ENCODE peak calls at places on chromosomes 6 and 20, in eight cellular contexts. One of them, this sample, is unnamed.

GRCh38 chr6:69867075-69867911 is 937 bp downstream of the COL19A1 start:
- DNase-seq in uterus: peak; percentile 33
- DNase-seq in pancreas: peak; percentile 42
- DNase-seq in Panc1: no peak
- DNase-seq in heart right ventricle: peak; percentile 47
- DNase-seq in lower lobe of right lung: peak; percentile 72
- DNase-seq in kidney: peak; percentile 85
- DNase-seq in CD8-positive, alpha-beta T cell: peak; percentile 59
- DNase-seq in this sample: peak; percentile 69

GRCh38 chr6:27829453-27830211 is 82.6 kb downstream of the OR2B2 start:
- DNase-seq in uterus: no peak
- DNase-seq in kidney: no peak
- DNase-seq in lower lobe of right lung: no peak
- DNase-seq in Panc1: no peak
- DNase-seq in CD8-positive, alpha-beta T cell: no peak
- DNase-seq in heart right ventricle: no peak
- DNase-seq in pancreas: no peak
- DNase-seq in this sample: no peak

GRCh38 chr20:37096415-37097039 is 730 bp upstream of the RBL1 start:
- DNase-seq in Panc1: no peak
- DNase-seq in uterus: no peak
- DNase-seq in pancreas: no peak
- DNase-seq in heart right ventricle: no peak
- DNase-seq in kidney: no peak
- DNase-seq in lower lobe of right lung: no peak
- DNase-seq in CD8-positive, alpha-beta T cell: no peak
- DNase-seq in this sample: no peak

GRCh38 chr20:431012-431904 is 23.2 kb downstream of the RBCK1 start:
- DNase-seq in Panc1: peak; percentile 58
- DNase-seq in heart right ventricle: peak; percentile 47
- DNase-seq in lower lobe of right lung: no peak
- DNase-seq in CD8-positive, alpha-beta T cell: peak; percentile 18
- DNase-seq in kidney: no peak
- DNase-seq in pancreas: peak; percentile 61
- DNase-seq in uterus: no peak
- DNase-seq in this sample: peak; percentile 40

GRCh38 chr20:50366270-50367103 is 143.7 kb upstream of the PTPN1 start:
- DNase-seq in kidney: peak; percentile 83
- DNase-seq in pancreas: peak; percentile 81
- DNase-seq in lower lobe of right lung: peak; percentile 81
- DNase-seq in CD8-positive, alpha-beta T cell: peak; percentile 24
- DNase-seq in uterus: no peak
- DNase-seq in Panc1: no peak
- DNase-seq in heart right ventricle: peak; percentile 48
- DNase-seq in this sample: peak; percentile 60

GRCh38 chr6:33738153-33738552 is 8.6 kb downstream of the IP6K3 start:
- DNase-seq in kidney: no peak
- DNase-seq in heart right ventricle: no peak
- DNase-seq in lower lobe of right lung: no peak
- DNase-seq in uterus: no peak
- DNase-seq in CD8-positive, alpha-beta T cell: no peak
- DNase-seq in pancreas: no peak
- DNase-seq in Panc1: no peak
- DNase-seq in this sample: no peak

GRCh38 chr20:63877755-63878470 is 12.8 kb downstream of the TPD52L2 start:
- DNase-seq in kidney: no peak
- DNase-seq in pancreas: no peak
- DNase-seq in Panc1: no peak
- DNase-seq in heart right ventricle: no peak
- DNase-seq in CD8-positive, alpha-beta T cell: no peak
- DNase-seq in lower lobe of right lung: no peak
- DNase-seq in uterus: no peak
- DNase-seq in this sample: no peak

GRCh38 chr20:10370091-10370887 is 63.7 kb downstream of the MKKS start:
- DNase-seq in CD8-positive, alpha-beta T cell: no peak
- DNase-seq in pancreas: no peak
- DNase-seq in uterus: no peak
- DNase-seq in kidney: no peak
- DNase-seq in Panc1: no peak
- DNase-seq in heart right ventricle: no peak
- DNase-seq in lower lobe of right lung: no peak
- DNase-seq in this sample: no peak

GRCh38 chr6:128511518-128511917 is 8.9 kb downstream of the PTPRK start:
- DNase-seq in pancreas: no peak
- DNase-seq in Panc1: no peak
- DNase-seq in CD8-positive, alpha-beta T cell: no peak
- DNase-seq in kidney: no peak
- DNase-seq in lower lobe of right lung: no peak
- DNase-seq in heart right ventricle: no peak
- DNase-seq in uterus: no peak
- DNase-seq in this sample: no peak

GRCh38 chr6:99119109-99120031 is 171.6 kb upstream of the FBXL4 start:
- DNase-seq in Panc1: peak; percentile 18
- DNase-seq in CD8-positive, alpha-beta T cell: peak; percentile 21
- DNase-seq in lower lobe of right lung: no peak
- DNase-seq in pancreas: no peak
- DNase-seq in heart right ventricle: no peak
- DNase-seq in uterus: no peak
- DNase-seq in kidney: no peak
- DNase-seq in this sample: no peak

GRCh38 chr6:90403489-90404381 is 107.1 kb upstream of the BACH2 start:
- DNase-seq in Panc1: no peak
- DNase-seq in pancreas: no peak
- DNase-seq in kidney: peak; percentile 80
- DNase-seq in heart right ventricle: no peak
- DNase-seq in uterus: peak; percentile 39
- DNase-seq in CD8-positive, alpha-beta T cell: no peak
- DNase-seq in lower lobe of right lung: no peak
- DNase-seq in this sample: no peak

GRCh38 chr6:126182650-126183311 is 157.1 kb upstream of the CENPW start:
- DNase-seq in pancreas: no peak
- DNase-seq in CD8-positive, alpha-beta T cell: no peak
- DNase-seq in lower lobe of right lung: no peak
- DNase-seq in Panc1: no peak
- DNase-seq in heart right ventricle: no peak
- DNase-seq in kidney: no peak
- DNase-seq in uterus: peak; percentile 28
- DNase-seq in this sample: no peak

GRCh38 chr6:84926171-84926570 is 161.8 kb upstream of the TBX18 start:
- DNase-seq in Panc1: no peak
- DNase-seq in CD8-positive, alpha-beta T cell: no peak
- DNase-seq in lower lobe of right lung: no peak
- DNase-seq in pancreas: no peak
- DNase-seq in heart right ventricle: no peak
- DNase-seq in uterus: no peak
- DNase-seq in kidney: no peak
- DNase-seq in this sample: no peak

GRCh38 chr6:160005861-160006540 is 37.1 kb downstream of the IGF2R start:
- DNase-seq in CD8-positive, alpha-beta T cell: no peak
- DNase-seq in heart right ventricle: peak; percentile 50
- DNase-seq in lower lobe of right lung: peak; percentile 56
- DNase-seq in pancreas: peak; percentile 24
- DNase-seq in Panc1: no peak
- DNase-seq in uterus: peak; percentile 59
- DNase-seq in kidney: peak; percentile 87
- DNase-seq in this sample: no peak

GRCh38 chr20:36808317-36809257 is 35.0 kb upstream of the DSN1 start:
- DNase-seq in heart right ventricle: peak; percentile 42
- DNase-seq in pancreas: peak; percentile 13
- DNase-seq in uterus: peak; percentile 45
- DNase-seq in Panc1: no peak
- DNase-seq in lower lobe of right lung: peak; percentile 82
- DNase-seq in kidney: no peak
- DNase-seq in CD8-positive, alpha-beta T cell: peak; percentile 74
- DNase-seq in this sample: no peak

GRCh38 chr6:23180504-23181293 is 611.3 kb downstream of the HDGFL1 start:
- DNase-seq in pancreas: peak; percentile 32
- DNase-seq in kidney: no peak
- DNase-seq in CD8-positive, alpha-beta T cell: no peak
- DNase-seq in uterus: peak; percentile 30
- DNase-seq in heart right ventricle: peak; percentile 82
- DNase-seq in Panc1: no peak
- DNase-seq in lower lobe of right lung: peak; percentile 50
- DNase-seq in this sample: no peak

GRCh38 chr6:142011156-142011555 is 121.6 kb upstream of the GJE1 start:
- DNase-seq in kidney: no peak
- DNase-seq in pancreas: no peak
- DNase-seq in heart right ventricle: no peak
- DNase-seq in uterus: no peak
- DNase-seq in Panc1: no peak
- DNase-seq in lower lobe of right lung: no peak
- DNase-seq in CD8-positive, alpha-beta T cell: no peak
- DNase-seq in this sample: no peak

GRCh38 chr6:20915150-20915549 is 380.9 kb downstream of the CDKAL1 start:
- DNase-seq in kidney: no peak
- DNase-seq in pancreas: no peak
- DNase-seq in Panc1: no peak
- DNase-seq in CD8-positive, alpha-beta T cell: no peak
- DNase-seq in lower lobe of right lung: no peak
- DNase-seq in uterus: no peak
- DNase-seq in heart right ventricle: no peak
- DNase-seq in this sample: no peak

GRCh38 chr20:60330461-60330860 is 372.2 kb downstream of the CDH26 start:
- DNase-seq in Panc1: no peak
- DNase-seq in heart right ventricle: no peak
- DNase-seq in uterus: no peak
- DNase-seq in lower lobe of right lung: no peak
- DNase-seq in kidney: no peak
- DNase-seq in pancreas: no peak
- DNase-seq in CD8-positive, alpha-beta T cell: no peak
- DNase-seq in this sample: no peak

GRCh38 chr20:32300647-32301046 is 23.2 kb downstream of the KIF3B start:
- DNase-seq in lower lobe of right lung: no peak
- DNase-seq in uterus: no peak
- DNase-seq in CD8-positive, alpha-beta T cell: no peak
- DNase-seq in kidney: no peak
- DNase-seq in Panc1: no peak
- DNase-seq in heart right ventricle: no peak
- DNase-seq in pancreas: no peak
- DNase-seq in this sample: no peak

GRCh38 chr6:48110436-48111142 is 408 bp downstream of the PTCHD4 start:
- DNase-seq in pancreas: no peak
- DNase-seq in heart right ventricle: no peak
- DNase-seq in Panc1: no peak
- DNase-seq in lower lobe of right lung: no peak
- DNase-seq in uterus: no peak
- DNase-seq in kidney: no peak
- DNase-seq in CD8-positive, alpha-beta T cell: no peak
- DNase-seq in this sample: no peak

DNA sequence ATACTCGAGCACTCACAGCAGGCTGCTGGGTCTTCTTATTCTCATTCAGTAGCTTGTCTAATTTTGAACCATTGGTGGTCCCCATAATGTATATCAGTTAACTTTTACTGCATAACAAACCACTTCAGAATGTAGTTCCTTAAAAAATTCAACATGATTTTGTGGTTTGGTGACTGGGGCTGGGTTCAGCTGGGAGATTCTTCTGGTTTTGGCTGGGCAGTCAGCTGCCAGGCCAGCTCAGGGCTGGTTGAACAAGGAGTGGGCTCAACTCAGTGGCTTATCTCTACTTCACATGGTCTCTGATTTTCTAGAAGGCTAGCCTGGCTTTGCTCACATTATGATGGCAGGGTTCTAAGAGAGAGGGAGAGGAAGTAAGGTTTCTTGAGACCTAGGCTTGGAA is 292.4 kb upstream of the CHD6 start:
- DNase-seq in kidney: no peak
- DNase-seq in pancreas: no peak
- DNase-seq in lower lobe of right lung: no peak
- DNase-seq in heart right ventricle: no peak
- DNase-seq in CD8-positive, alpha-beta T cell: no peak
- DNase-seq in uterus: no peak
- DNase-seq in Panc1: no peak
- DNase-seq in this sample: no peak
- H3K4me3 ChIP-seq in kidney: no peak overlapping the region
- H3K4me3 ChIP-seq in pancreas: no peak overlapping the region
- H3K4me3 ChIP-seq in lower lobe of right lung: no peak overlapping the region
- H3K4me3 ChIP-seq in heart right ventricle: no peak overlapping the region
- H3K4me3 ChIP-seq in CD8-positive, alpha-beta T cell: no peak overlapping the region
- H3K4me3 ChIP-seq in uterus: no peak overlapping the region
- H3K4me3 ChIP-seq in Panc1: no peak overlapping the region
- H3K4me3 ChIP-seq in this sample: no peak overlapping the region

GRCh38 chr6:15908871-15909270 is 220.0 kb upstream of the MYLIP start:
- DNase-seq in uterus: no peak
- DNase-seq in CD8-positive, alpha-beta T cell: no peak
- DNase-seq in pancreas: no peak
- DNase-seq in heart right ventricle: no peak
- DNase-seq in Panc1: no peak
- DNase-seq in lower lobe of right lung: no peak
- DNase-seq in kidney: no peak
- DNase-seq in this sample: no peak
- H3K4me1 ChIP-seq in uterus: no peaks in the 10 kb centered on the region
- H3K4me1 ChIP-seq in CD8-positive, alpha-beta T cell: no peaks in the 10 kb centered on the region
- H3K4me1 ChIP-seq in pancreas: no peaks in the 10 kb centered on the region
- H3K4me1 ChIP-seq in heart right ventricle: no peaks in the 10 kb centered on the region
- H3K4me1 ChIP-seq in Panc1: no peaks in the 10 kb centered on the region
- H3K4me1 ChIP-seq in lower lobe of right lung: no peaks in the 10 kb centered on the region
- H3K4me1 ChIP-seq in kidney: no peaks in the 10 kb centered on the region
- H3K4me1 ChIP-seq in this sample: no peaks in the 10 kb centered on the region

GRCh38 chr20:17955302-17955701 is 13.3 kb downstream of the SNX5 start:
- DNase-seq in pancreas: no peak
- DNase-seq in Panc1: no peak
- DNase-seq in uterus: no peak
- DNase-seq in heart right ventricle: no peak
- DNase-seq in lower lobe of right lung: no peak
- DNase-seq in CD8-positive, alpha-beta T cell: no peak
- DNase-seq in kidney: no peak
- DNase-seq in this sample: no peak
- H3K4me3 ChIP-seq in pancreas: no peak overlapping the region
- H3K4me3 ChIP-seq in Panc1: no peak overlapping the region
- H3K4me3 ChIP-seq in uterus: no peak overlapping the region
- H3K4me3 ChIP-seq in heart right ventricle: no peak overlapping the region
- H3K4me3 ChIP-seq in lower lobe of right lung: no peak overlapping the region
- H3K4me3 ChIP-seq in CD8-positive, alpha-beta T cell: no peak overlapping the region
- H3K4me3 ChIP-seq in kidney: no peak overlapping the region
- H3K4me3 ChIP-seq in this sample: no peak overlapping the region

GRCh38 chr20:44579313-44580090 is 2.9 kb upstream of the PKIG start:
- DNase-seq in lower lobe of right lung: no peak
- DNase-seq in Panc1: no peak
- DNase-seq in pancreas: no peak
- DNase-seq in uterus: no peak
- DNase-seq in kidney: no peak
- DNase-seq in CD8-positive, alpha-beta T cell: no peak
- DNase-seq in heart right ventricle: no peak
- DNase-seq in this sample: no peak

GRCh38 chr20:44572551-44573500 is 9.6 kb upstream of the PKIG start:
- DNase-seq in lower lobe of right lung: no peak
- DNase-seq in pancreas: no peak
- DNase-seq in kidney: no peak
- DNase-seq in CD8-positive, alpha-beta T cell: no peak
- DNase-seq in Panc1: peak; percentile 80
- DNase-seq in heart right ventricle: peak; percentile 64
- DNase-seq in uterus: peak; percentile 43
- DNase-seq in this sample: peak; percentile 80

GRCh38 chr20:44574372-44574771 is 8.0 kb upstream of the PKIG start:
- DNase-seq in lower lobe of right lung: no peak
- DNase-seq in uterus: no peak
- DNase-seq in CD8-positive, alpha-beta T cell: no peak
- DNase-seq in kidney: no peak
- DNase-seq in heart right ventricle: no peak
- DNase-seq in pancreas: no peak
- DNase-seq in Panc1: no peak
- DNase-seq in this sample: no peak

GRCh38 chr20:44573501-44573869 is 8.9 kb upstream of the PKIG start:
- DNase-seq in heart right ventricle: no peak
- DNase-seq in Panc1: no peak
- DNase-seq in uterus: no peak
- DNase-seq in kidney: no peak
- DNase-seq in pancreas: no peak
- DNase-seq in CD8-positive, alpha-beta T cell: no peak
- DNase-seq in lower lobe of right lung: no peak
- DNase-seq in this sample: no peak

GRCh38 chr20:44576297-44576696 is 6.1 kb upstream of the PKIG start:
- DNase-seq in kidney: no peak
- DNase-seq in CD8-positive, alpha-beta T cell: no peak
- DNase-seq in lower lobe of right lung: no peak
- DNase-seq in Panc1: no peak
- DNase-seq in heart right ventricle: peak; percentile 52
- DNase-seq in pancreas: no peak
- DNase-seq in uterus: no peak
- DNase-seq in this sample: no peak
- H3K4me1 ChIP-seq in kidney: peaks cover 20% of the 10 kb centered on the region
- H3K4me1 ChIP-seq in CD8-positive, alpha-beta T cell: peaks cover 12% of the 10 kb centered on the region
- H3K4me1 ChIP-seq in lower lobe of right lung: peaks cover 65% of the 10 kb centered on the region
- H3K4me1 ChIP-seq in Panc1: peaks cover 63% of the 10 kb centered on the region
- H3K4me1 ChIP-seq in heart right ventricle: peaks cover 74% of the 10 kb centered on the region
- H3K4me1 ChIP-seq in pancreas: no peaks in the 10 kb centered on the region
- H3K4me1 ChIP-seq in uterus: peaks cover 9% of the 10 kb centered on the region
- H3K4me1 ChIP-seq in this sample: peaks cover 62% of the 10 kb centered on the region

This sample was measured in tibial artery.